ENCODE peak calls at places on chromosomes 12 and 14, in four cellular contexts. U, I, A and K are unnamed samples.

GRCh38 chr12:120416490-120417216 is 21.3 kb upstream of the COX6A1 start:
- DNase-seq in U (no peak), I (no peak), A (no peak), K (no peak)

GRCh38 chr14:95519699-95520098 is 3.2 kb upstream of the SYNE3 start:
- DNase-seq in U (peak), I (no peak), A (peak), K (no peak)

GRCh38 chr14:50766338-50766886 is 64.5 kb downstream of the NIN start:
- DNase-seq in U (no peak), I (no peak), A (no peak), K (no peak)

GRCh38 chr12:2415568-2415944 is 362.8 kb downstream of the CACNA1C start:
- DNase-seq in U (no peak), I (no peak), A (no peak), K (no peak)

GRCh38 chr12:15996254-15996653 is 85.1 kb downstream of the DERA start:
- DNase-seq in U (peak), I (peak), A (no peak), K (peak)

GRCh38 chr12:106605254-106605653 is 22.4 kb downstream of the RFX4 start:
- DNase-seq in U (no peak), I (no peak), A (no peak), K (no peak)

GRCh38 chr14:57346741-57347140 is 43.6 kb upstream of the NAA30 start:
- DNase-seq in U (no peak), I (no peak), A (no peak), K (no peak)

GRCh38 chr12:94855853-94856252 is 147.6 kb downstream of the NDUFA12 start:
- DNase-seq in U (no peak), I (no peak), A (no peak), K (no peak)

GRCh38 chr14:20782280-20782890 is 1.3 kb downstream of the RNASE6 start:
- DNase-seq in U (no peak), I (no peak), A (no peak), K (no peak)

GRCh38 chr12:62813031-62813829 is 121.7 kb downstream of the PPM1H start:
- DNase-seq in U (peak), I (peak), A (peak), K (peak)

GRCh38 chr12:121331268-121331667 is 20.9 kb downstream of the ANAPC5 start:
- DNase-seq in U (no peak), I (no peak), A (no peak), K (no peak)

GRCh38 chr12:23380419-23381100 is 568.9 kb downstream of the SOX5 start:
- DNase-seq in U (no peak), I (no peak), A (no peak), K (no peak)

GRCh38 chr14:76500011-76500410 is 124.1 kb downstream of the ESRRB start:
- DNase-seq in U (peak), I (no peak), A (no peak), K (no peak)

GRCh38 chr14:104513641-104514046 is 65.9 kb upstream of the C14orf180 start:
- DNase-seq in U (no peak), I (no peak), A (no peak), K (no peak)

GRCh38 chr12:27822076-27822712 is 42.2 kb upstream of the MANSC4 start:
- DNase-seq in U (peak), I (peak), A (no peak), K (no peak)

GRCh38 chr12:31964280-31964679 is 5.1 kb downstream of the RESF1 start:
- DNase-seq in U (no peak), I (no peak), A (no peak), K (no peak)

GRCh38 chr12:52524241-52524897 is 4.2 kb upstream of the KRT5 start:
- DNase-seq in U (no peak), I (no peak), A (no peak), K (no peak)
- TF ChIP-seq POLR2A in U (no peak), I (no peak), A (no peak), K (no peak)

DNA sequence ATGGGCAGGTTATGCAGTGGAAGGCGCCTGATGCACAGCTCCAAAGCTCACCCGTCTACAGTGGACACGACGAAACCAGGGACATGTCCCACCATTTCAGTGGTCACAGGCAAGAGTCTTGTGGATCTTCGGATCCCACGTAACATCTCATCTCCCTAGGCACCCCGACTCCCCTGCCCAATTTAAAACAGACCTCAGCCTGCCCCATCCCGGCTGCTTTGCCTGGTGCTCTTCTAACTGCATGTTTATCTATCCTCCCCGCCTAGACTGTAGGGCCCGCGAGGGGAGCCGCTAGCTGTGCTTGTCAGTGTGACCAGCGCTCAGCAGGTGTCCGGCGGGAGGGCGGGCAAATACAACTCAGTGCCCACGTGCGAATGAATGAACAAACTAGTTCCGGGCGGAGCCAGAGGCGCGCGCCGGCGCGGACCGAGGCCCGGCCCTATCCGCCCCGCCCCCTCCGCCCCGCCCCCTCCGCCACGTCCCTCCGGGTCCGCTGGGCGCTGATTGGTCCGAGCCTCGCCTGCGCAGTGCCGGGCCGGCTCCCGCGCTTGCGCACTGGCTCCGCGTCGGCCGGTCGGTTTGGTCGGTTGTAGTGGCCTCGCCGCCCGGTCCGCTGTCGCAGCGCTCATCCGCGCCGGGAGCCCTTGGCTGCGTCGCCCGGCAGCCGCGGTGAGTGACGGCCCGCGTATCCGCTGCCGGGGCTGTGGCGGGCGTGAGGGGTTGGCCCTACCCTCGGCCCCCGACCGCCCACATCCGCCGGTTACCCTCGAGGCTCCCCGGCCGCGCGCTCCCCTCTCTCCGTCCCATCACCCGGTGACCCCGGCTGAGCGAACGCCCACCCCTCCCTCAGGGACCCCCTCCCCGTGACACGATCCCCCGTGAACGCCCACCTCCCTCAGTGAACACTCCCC is 60.1 kb downstream of the DDX51 start:
- DNase-seq in U (peak), I (peak), A (peak), K (peak)
- TF ChIP-seq POLR2A in U (peak), I (peak), A (peak), K (peak)

GRCh38 chr12:10783252-10783651 is 19.2 kb downstream of the TAS2R7 start:
- DNase-seq in U (no peak), I (no peak), A (no peak), K (no peak)
- TF ChIP-seq POLR2A in U (no peak), I (no peak), A (no peak), K (no peak)

GRCh38 chr14:32694795-32695449 is 243.8 kb upstream of the NPAS3 start:
- DNase-seq in U (no peak), I (no peak), A (no peak), K (no peak)

GRCh38 chr14:32698831-32699230 is 239.8 kb upstream of the NPAS3 start:
- DNase-seq in U (peak), I (no peak), A (no peak), K (no peak)

GRCh38 chr14:32696325-32697101 is 242.2 kb upstream of the NPAS3 start:
- DNase-seq in U (no peak), I (no peak), A (no peak), K (no peak)

GRCh38 chr14:32697704-32698103 is 241.0 kb upstream of the NPAS3 start:
- DNase-seq in U (peak), I (no peak), A (no peak), K (no peak)

GRCh38 chr14:32697114-32697513 is 241.6 kb upstream of the NPAS3 start:
- DNase-seq in U (no peak), I (no peak), A (no peak), K (no peak)
- TF ChIP-seq POLR2A in U (no peak), I (no peak), A (no peak), K (no peak)

GRCh38 chr12:11649413-11650278 is at the start of gene ETV6:
- DNase-seq in U (peak), I (peak), A (peak), K (peak)
- TF ChIP-seq POLR2A in U (peak), I (no peak), A (no peak), K (no peak)